ENCODE peak calls at places on chromosomes 5 and 9, in six cellular contexts. S is foreskin fibroblast; N is cortex of kidney; L is CD8-positive, alpha-beta T cell; B is HTR-8/SVneo; Z is right cardiac atrium. C is an unnamed sample.

GRCh38 chr9:131094015-131094414 is 2.3 kb upstream of the AIF1L start:
- DNase-seq in S (no peak), N (no peak), L (no peak), B (no peak), Z (peak), C (no peak)

GRCh38 chr5:174844971-174845370 is 120.6 kb downstream of the MSX2 start:
- DNase-seq in S (peak), N (no peak), L (no peak), B (no peak), Z (no peak), C (peak)

GRCh38 chr5:8500426-8500825 is 631.5 kb downstream of the MTRR start:
- DNase-seq in S (peak), N (no peak), L (no peak), B (no peak), Z (no peak), C (no peak)

GRCh38 chr9:109117856-109118801 is 1.6 kb downstream of the TMEM245 start:
- DNase-seq in S (peak), N (no peak), L (peak), B (peak), Z (peak), C (no peak)

GRCh38 chr9:94700445-94700844 is 26.1 kb upstream of the AOPEP start:
- DNase-seq in S (no peak), N (no peak), L (no peak), B (no peak), Z (no peak), C (no peak)

GRCh38 chr5:15254607-15255006 is 245.4 kb upstream of the FBXL7 start:
- DNase-seq in S (peak), N (no peak), L (no peak), B (no peak), Z (no peak), C (no peak)

GRCh38 chr9:96062051-96062450 is 186.6 kb downstream of the ERCC6L2 start:
- DNase-seq in S (no peak), N (no peak), L (no peak), B (no peak), Z (no peak), C (no peak)

GRCh38 chr5:53479656-53480473 is 564 bp upstream of the FST start:
- DNase-seq in S (peak), N (no peak), L (no peak), B (peak), Z (peak), C (no peak)

GRCh38 chr9:130450344-130451003 is 5.7 kb downstream of the ASS1 start:
- DNase-seq in S (peak), N (no peak), L (no peak), B (no peak), Z (peak), C (no peak)

GRCh38 chr5:39073759-39074008 is 515 bp downstream of the RICTOR start:
- DNase-seq in S (no peak), N (no peak), L (no peak), B (no peak), Z (no peak), C (no peak)

GRCh38 chr9:117470455-117470854 is 55.6 kb upstream of the ASTN2 start:
- DNase-seq in S (no peak), N (no peak), L (no peak), B (no peak), Z (no peak), C (no peak)

GRCh38 chr5:58322453-58322852 is 137.4 kb downstream of the PLK2 start:
- DNase-seq in S (peak), N (no peak), L (no peak), B (peak), Z (no peak), C (no peak)

GRCh38 chr5:84306617-84307016 is 78.1 kb downstream of the EDIL3 start:
- DNase-seq in S (no peak), N (no peak), L (no peak), B (no peak), Z (no peak), C (no peak)

GRCh38 chr9:38074441-38074943 is 5.5 kb upstream of the SHB start:
- DNase-seq in S (peak), N (no peak), L (no peak), B (no peak), Z (no peak), C (no peak)

GRCh38 chr9:6739218-6739617 is 18.6 kb upstream of the KDM4C start:
- DNase-seq in S (peak), N (no peak), L (no peak), B (peak), Z (no peak), C (no peak)

GRCh38 chr5:135490245-135491037 is 38.3 kb upstream of the TIFAB start:
- DNase-seq in S (no peak), N (no peak), L (no peak), B (no peak), Z (no peak), C (no peak)

GRCh38 chr9:109779711-109780452 is at the start of gene PALM2AKAP2:
- DNase-seq in S (peak), N (no peak), L (no peak), B (peak), Z (peak), C (peak)

GRCh38 chr9:128405077-128405779 is 15.4 kb upstream of the CERCAM start:
- DNase-seq in S (no peak), N (no peak), L (no peak), B (no peak), Z (no peak), C (no peak)

GRCh38 chr5:116032094-116032517 is at the start of gene ARL14EPL:
- DNase-seq in S (peak), N (no peak), L (no peak), B (peak), Z (no peak), C (no peak)

GRCh38 chr9:72602629-72603028 is 81.2 kb downstream of the TMC1 start:
- DNase-seq in S (peak), N (no peak), L (no peak), B (no peak), Z (no peak), C (no peak)

GRCh38 chr9:89477395-89477794 is 20.5 kb downstream of the SEMA4D start:
- DNase-seq in S (no peak), N (no peak), L (peak), B (no peak), Z (no peak), C (no peak)

GRCh38 chr5:73442960-73443627 is 5.5 kb downstream of the FOXD1 start:
- DNase-seq in S (no peak), N (no peak), L (no peak), B (no peak), Z (no peak), C (no peak)

GRCh38 chr9:98865284-98865683 is 57.8 kb downstream of the GALNT12 start:
- DNase-seq in S (no peak), N (no peak), L (no peak), B (no peak), Z (no peak), C (no peak)

GRCh38 chr9:107309271-107309670 is 26.2 kb downstream of the RAD23B start:
- DNase-seq in S (no peak), N (no peak), L (no peak), B (no peak), Z (no peak), C (no peak)

GRCh38 chr5:9423611-9424010 is 122.3 kb downstream of the SEMA5A start:
- DNase-seq in S (peak), N (no peak), L (no peak), B (no peak), Z (no peak), C (no peak)

GRCh38 chr9:114299286-114300152 is 23.4 kb upstream of the ORM1 start:
- DNase-seq in S (no peak), N (no peak), L (no peak), B (no peak), Z (no peak), C (peak)

GRCh38 chr9:13728917-13729811 is 449.7 kb upstream of the MPDZ start:
- DNase-seq in S (peak), N (no peak), L (no peak), B (no peak), Z (no peak), C (no peak)

GRCh38 chr5:112684737-112685136 is 52.9 kb upstream of the APC start:
- DNase-seq in S (peak), N (no peak), L (no peak), B (no peak), Z (peak), C (no peak)

GRCh38 chr5:17365756-17366155 is 132.3 kb upstream of the TAF11L2 start:
- DNase-seq in S (peak), N (no peak), L (no peak), B (peak), Z (no peak), C (no peak)

GRCh38 chr5:141951341-141951781 is 6.6 kb downstream of the PCDH12 start:
- DNase-seq in S (no peak), N (no peak), L (no peak), B (no peak), Z (no peak), C (no peak)

GRCh38 chr5:15501057-15501791 is 1.2 kb downstream of the FBXL7 start:
- DNase-seq in S (peak), N (no peak), L (no peak), B (peak), Z (peak), C (no peak)

GRCh38 chr5:40674661-40675235 is 5.0 kb upstream of the PTGER4 start:
- DNase-seq in S (no peak), N (no peak), L (no peak), B (no peak), Z (no peak), C (no peak)

GRCh38 chr5:36723921-36724320 is 117.5 kb downstream of the SLC1A3 start:
- DNase-seq in S (no peak), N (no peak), L (no peak), B (no peak), Z (no peak), C (no peak)

GRCh38 chr9:107491081-107492053 is 1.8 kb upstream of the KLF4 start:
- DNase-seq in S (peak), N (no peak), L (no peak), B (no peak), Z (peak), C (no peak)

GRCh38 chr5:37996918-37997317 is 157.1 kb upstream of the GDNF start:
- DNase-seq in S (no peak), N (no peak), L (no peak), B (no peak), Z (no peak), C (no peak)